ENCODE peak calls at places on chromosomes 16 and 17, in seven cellular contexts. H, J, W, X, E, O and K are unnamed samples.

GRCh38 chr16:81214745-81215166 is 23.7 kb upstream of the BCO1 start:
- DNase-seq in H (no peak), J (peak), W (peak), X (no peak), E (no peak), O (peak), K (no peak)

GRCh38 chr17:39756376-39757079 is 18.8 kb downstream of the GRB7 start:
- DNase-seq in H (no peak), J (no peak), W (no peak), X (no peak), E (no peak), O (no peak), K (no peak)

GRCh38 chr17:34609210-34609609 is 29.8 kb downstream of the TMEM132E start:
- DNase-seq in H (no peak), J (no peak), W (no peak), X (no peak), E (no peak), O (no peak), K (no peak)

GRCh38 chr17:33381201-33381600 is 88.1 kb upstream of the ASIC2 start:
- DNase-seq in H (no peak), J (no peak), W (no peak), X (no peak), E (no peak), O (no peak), K (no peak)

GRCh38 chr16:6484931-6485330 is 847.7 kb upstream of the RBFOX1 start:
- DNase-seq in H (no peak), J (no peak), W (no peak), X (no peak), E (no peak), O (no peak), K (no peak)

GRCh38 chr17:34391241-34391640 is 28.2 kb upstream of the CCL1 start:
- DNase-seq in H (no peak), J (no peak), W (no peak), X (no peak), E (no peak), O (no peak), K (no peak)

GRCh38 chr17:29563816-29564215 is 3.0 kb downstream of the ABHD15 start:
- DNase-seq in H (no peak), J (no peak), W (no peak), X (no peak), E (peak), O (no peak), K (no peak)

GRCh38 chr17:39688475-39688835 is 598 bp upstream of the PGAP3 start:
- DNase-seq in H (no peak), J (peak), W (no peak), X (no peak), E (no peak), O (no peak), K (no peak)

GRCh38 chr16:57512296-57513001 is 23.9 kb downstream of the CCDC102A start:
- DNase-seq in H (no peak), J (no peak), W (no peak), X (no peak), E (no peak), O (no peak), K (no peak)

GRCh38 chr17:75105269-75106080 is 4.3 kb upstream of the ARMC7 start:
- DNase-seq in H (peak), J (peak), W (peak), X (peak), E (peak), O (peak), K (no peak)

GRCh38 chr16:51449441-51449840 is 298.4 kb upstream of the SALL1 start:
- DNase-seq in H (no peak), J (no peak), W (no peak), X (no peak), E (no peak), O (no peak), K (no peak)

GRCh38 chr16:78196527-78196926 is 97.1 kb downstream of the WWOX start:
- DNase-seq in H (no peak), J (no peak), W (no peak), X (no peak), E (no peak), O (no peak), K (no peak)

GRCh38 chr17:66351053-66351452 is 48.6 kb downstream of the PRKCA start:
- DNase-seq in H (no peak), J (no peak), W (no peak), X (no peak), E (no peak), O (no peak), K (no peak)